ENCODE peak calls at places on chromosome 4, in ten cellular contexts. C, Y, I, T, X, B, V, O, R and N are unnamed samples.

GRCh38 chr4:128427832-128428366 is 140.3 kb upstream of the PGRMC2 start:
- DNase-seq in C (peak; percentile 81), Y (peak; percentile 24), I (no peak), T (peak; percentile 92), X (peak; percentile 42), B (peak; percentile 35), V (no peak), O (peak; percentile 43), R (peak; percentile 84), N (peak; percentile 74)

GRCh38 chr4:41437264-41437566 is 100.7 kb upstream of the LIMCH1 start:
- DNase-seq in C (no peak), Y (no peak), I (no peak), T (no peak), X (no peak), B (peak; percentile 64), V (no peak), O (no peak), R (no peak), N (no peak)

GRCh38 chr4:174255790-174256189 is 27.7 kb downstream of the FBXO8 start:
- DNase-seq in C (no peak), Y (peak; percentile 81), I (no peak), T (no peak), X (no peak), B (no peak), V (no peak), O (no peak), R (peak; percentile 86), N (no peak)

GRCh38 chr4:134777626-134778025 is 576.0 kb upstream of the PABPC4L start:
- DNase-seq in C (no peak), Y (no peak), I (no peak), T (no peak), X (no peak), B (no peak), V (no peak), O (no peak), R (no peak), N (no peak)

GRCh38 chr4:142474398-142475087 is 371.6 kb downstream of the INPP4B start:
- DNase-seq in C (no peak), Y (peak; percentile 6), I (no peak), T (no peak), X (no peak), B (no peak), V (no peak), O (no peak), R (peak; percentile 22), N (peak; percentile 44)

GRCh38 chr4:7646384-7647061 is 211.8 kb upstream of the PSAPL1 start:
- DNase-seq in C (no peak), Y (no peak), I (peak; percentile 23), T (no peak), X (no peak), B (no peak), V (no peak), O (peak; percentile 45), R (no peak), N (peak; percentile 49)

GRCh38 chr4:112119358-112119783 is 25.9 kb upstream of the FAM241A start:
- DNase-seq in C (no peak), Y (no peak), I (no peak), T (no peak), X (no peak), B (no peak), V (no peak), O (no peak), R (no peak), N (no peak)

GRCh38 chr4:142984871-142985585 is 138.9 kb upstream of the INPP4B start:
- DNase-seq in C (peak; percentile 7), Y (no peak), I (no peak), T (no peak), X (no peak), B (peak; percentile 72), V (no peak), O (peak; percentile 7), R (no peak), N (no peak)

GRCh38 chr4:138984647-138985046 is 30.9 kb upstream of the NOCT start:
- DNase-seq in C (no peak), Y (no peak), I (no peak), T (no peak), X (no peak), B (no peak), V (no peak), O (no peak), R (no peak), N (no peak)

GRCh38 chr4:176492648-176493302 is 173.0 kb downstream of the SPCS3 start:
- DNase-seq in C (no peak), Y (no peak), I (no peak), T (peak; percentile 13), X (no peak), B (no peak), V (no peak), O (no peak), R (peak; percentile 30), N (no peak)

GRCh38 chr4:7581477-7581876 is 146.7 kb upstream of the PSAPL1 start:
- DNase-seq in C (no peak), Y (no peak), I (peak; percentile 14), T (no peak), X (no peak), B (peak; percentile 78), V (no peak), O (peak; percentile 71), R (no peak), N (no peak)

GRCh38 chr4:63717384-63717783 is 691.9 kb downstream of the TECRL start:
- DNase-seq in C (no peak), Y (no peak), I (no peak), T (no peak), X (no peak), B (no peak), V (no peak), O (peak; percentile 34), R (no peak), N (no peak)

GRCh38 chr4:73698217-73698616 is 42.2 kb upstream of the CXCL8 start:
- DNase-seq in C (peak; percentile 45), Y (peak; percentile 74), I (no peak), T (peak; percentile 34), X (peak; percentile 16), B (no peak), V (no peak), O (peak; percentile 35), R (peak; percentile 81), N (no peak)

GRCh38 chr4:140774956-140775355 is 18.8 kb upstream of the TBC1D9 start:
- DNase-seq in C (no peak), Y (no peak), I (no peak), T (no peak), X (no peak), B (no peak), V (no peak), O (no peak), R (no peak), N (no peak)

GRCh38 chr4:12679217-12679616 is 804.9 kb downstream of the RAB28 start:
- DNase-seq in C (no peak), Y (no peak), I (no peak), T (no peak), X (no peak), B (no peak), V (no peak), O (peak; percentile 33), R (no peak), N (no peak)

GRCh38 chr4:157045507-157046127 is 30.3 kb upstream of the GLRB start:
- DNase-seq in C (peak; percentile 76), Y (peak; percentile 54), I (no peak), T (peak; percentile 55), X (no peak), B (peak; percentile 8), V (no peak), O (peak; percentile 20), R (peak; percentile 63), N (peak; percentile 33)

GRCh38 chr4:186935881-186936280 is 212.2 kb upstream of the FAT1 start:
- DNase-seq in C (no peak), Y (no peak), I (no peak), T (no peak), X (no peak), B (no peak), V (no peak), O (no peak), R (no peak), N (no peak)

GRCh38 chr4:8821151-8821950 is 50.3 kb downstream of the HMX1 start:
- DNase-seq in C (no peak), Y (no peak), I (no peak), T (no peak), X (no peak), B (no peak), V (no peak), O (no peak), R (no peak), N (no peak)

GRCh38 chr4:82287720-82288119 is 86.1 kb downstream of the HNRNPD start:
- DNase-seq in C (no peak), Y (no peak), I (no peak), T (no peak), X (no peak), B (no peak), V (no peak), O (no peak), R (no peak), N (no peak)

GRCh38 chr4:4945021-4945420 is 74.2 kb downstream of the CYTL1 start:
- DNase-seq in C (no peak), Y (no peak), I (no peak), T (no peak), X (no peak), B (no peak), V (no peak), O (no peak), R (no peak), N (no peak)

GRCh38 chr4:24912252-24913098 is at the start of gene CCDC149:
- DNase-seq in C (peak; percentile 79), Y (no peak), I (no peak), T (peak; percentile 44), X (peak; percentile 62), B (peak; percentile 79), V (peak; percentile 65), O (no peak), R (peak; percentile 55), N (peak; percentile 93)

GRCh38 chr4:101258782-101259353 is 88.5 kb downstream of the PPP3CA start:
- DNase-seq in C (peak; percentile 25), Y (no peak), I (no peak), T (no peak), X (no peak), B (no peak), V (no peak), O (no peak), R (peak; percentile 35), N (no peak)

GRCh38 chr4:7134737-7135388 is 57.5 kb upstream of the SORCS2 start:
- DNase-seq in C (peak; percentile 96), Y (peak; percentile 76), I (no peak), T (no peak), X (peak; percentile 53), B (no peak), V (no peak), O (peak; percentile 31), R (peak; percentile 93), N (peak; percentile 26)

GRCh38 chr4:7366180-7366957 is 68.4 kb downstream of the PSAPL1 start:
- DNase-seq in C (no peak), Y (no peak), I (no peak), T (no peak), X (no peak), B (no peak), V (peak; percentile 38), O (no peak), R (no peak), N (no peak)

GRCh38 chr4:118389731-118390520 is 37.1 kb upstream of the PRSS12 start:
- DNase-seq in C (peak; percentile 20), Y (no peak), I (no peak), T (no peak), X (no peak), B (no peak), V (no peak), O (no peak), R (no peak), N (no peak)

GRCh38 chr4:141047228-141047884 is 85.9 kb downstream of the RNF150 start:
- DNase-seq in C (peak; percentile 11), Y (peak; percentile 70), I (no peak), T (no peak), X (no peak), B (peak; percentile 2), V (no peak), O (no peak), R (peak; percentile 75), N (no peak)

GRCh38 chr4:47926667-47927258 is 12.4 kb upstream of the NFXL1 start:
- DNase-seq in C (peak; percentile 50), Y (peak; percentile 14), I (peak; percentile 54), T (no peak), X (no peak), B (peak; percentile 85), V (peak; percentile 65), O (peak; percentile 44), R (peak; percentile 32), N (peak; percentile 65)

GRCh38 chr4:37803348-37803973 is 23.0 kb upstream of the PGM2 start:
- DNase-seq in C (peak; percentile 36), Y (no peak), I (no peak), T (peak; percentile 38), X (no peak), B (no peak), V (no peak), O (peak; percentile 82), R (peak; percentile 32), N (peak; percentile 17)